ENCODE peak calls at places on chromosomes 13 and 19, in four cellular contexts. W, K, V and T are unnamed samples.

GRCh38 chr13:98900442-98900841 is 77.4 kb downstream of the DOCK9 start:
- DNase-seq in V (no peak), K (no peak), W (no peak), T (no peak)

GRCh38 chr19:31274964-31275319 is 74.3 kb downstream of the TSHZ3 start:
- DNase-seq in V (no peak), W (no peak), K (no peak), T (no peak)

GRCh38 chr13:109383683-109384082 is 402.7 kb downstream of the IRS2 start:
- DNase-seq in V (no peak), K (no peak), W (no peak), T (no peak)

GRCh38 chr13:44386932-44387556 is 13.4 kb downstream of the SERP2 start:
- DNase-seq in W (peak; percentile 89), K (no peak), V (no peak), T (no peak)

GRCh38 chr13:79775830-79776229 is 294.9 kb downstream of the NDFIP2 start:
- DNase-seq in W (peak; percentile 2), K (no peak), V (peak; percentile 38), T (peak; percentile 5)

GRCh38 chr19:54035215-54036178 is 28.2 kb downstream of the VSTM1 start:
- DNase-seq in W (no peak), V (no peak), K (no peak), T (peak; percentile 52)

GRCh38 chr13:112768795-112769411 is 79.1 kb downstream of the ATP11A start:
- DNase-seq in V (no peak), W (no peak), K (peak; percentile 30), T (no peak)

GRCh38 chr13:59119475-59119874 is 1044.3 kb downstream of the DIAPH3 start:
- DNase-seq in W (no peak), K (no peak), V (no peak), T (no peak)

GRCh38 chr19:12802267-12803106 is 618 bp downstream of the THSD8 start:
- DNase-seq in W (no peak), V (no peak), K (no peak), T (no peak)

GRCh38 chr13:51243832-51244231 is 21.6 kb downstream of the FAM124A start:
- DNase-seq in K (no peak), W (no peak), V (no peak), T (no peak)

GRCh38 chr13:59823495-59823894 is 340.2 kb downstream of the DIAPH3 start:
- DNase-seq in K (no peak), V (no peak), W (no peak), T (peak; percentile 0)

GRCh38 chr13:72437458-72437857 is 290.0 kb downstream of the MZT1 start:
- DNase-seq in V (no peak), W (no peak), K (no peak), T (no peak)

GRCh38 chr13:110017379-110017778 is 231.0 kb upstream of the IRS2 start:
- DNase-seq in K (no peak), V (no peak), W (no peak), T (peak; percentile 66)

GRCh38 chr13:31209172-31209818 is 9.5 kb downstream of the B3GLCT start:
- DNase-seq in K (no peak), W (no peak), V (no peak), T (no peak)

DNA sequence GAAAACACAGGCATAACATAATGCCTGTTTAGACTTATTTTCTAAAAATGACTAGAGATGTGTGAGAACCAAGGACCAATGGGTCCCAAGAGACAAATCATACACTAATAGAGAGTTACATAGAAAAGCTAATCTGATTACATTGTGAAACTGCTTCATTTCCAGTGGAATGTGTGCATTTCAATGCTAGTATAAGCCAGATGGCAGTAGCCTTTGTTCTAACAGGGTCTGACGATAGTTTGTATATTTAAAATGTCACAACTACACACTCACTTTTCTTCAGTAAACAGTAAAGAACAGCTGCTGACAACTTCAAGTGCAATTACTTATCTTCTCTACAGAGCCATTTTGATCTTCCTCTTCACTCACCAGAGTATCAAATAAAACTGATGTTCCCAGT is 4.3 kb upstream of the SLITRK5 start:
- DNase-seq in W (no peak), V (no peak), K (no peak), T (no peak)
- H3K4me2 ChIP-seq in W (no peak overlapping the region), V (no peak overlapping the region), K (no peak overlapping the region), T (no peak overlapping the region)

GRCh38 chr13:64164435-64164834 is 2748.8 kb upstream of the PCDH20 start:
- DNase-seq in V (no peak), K (no peak), W (no peak), T (no peak)
- TF ChIP-seq JUNB in V (no peak), K (no peak), W (no peak), T (no peak)

GRCh38 chr13:28408235-28408848 is 86.6 kb downstream of the FLT1 start:
- DNase-seq in K (no peak), V (no peak), W (peak; percentile 96), T (no peak)
- TF ChIP-seq EP300 in K (no peak), V (no peak), W (peak; percentile 97), T (no peak)

DNA sequence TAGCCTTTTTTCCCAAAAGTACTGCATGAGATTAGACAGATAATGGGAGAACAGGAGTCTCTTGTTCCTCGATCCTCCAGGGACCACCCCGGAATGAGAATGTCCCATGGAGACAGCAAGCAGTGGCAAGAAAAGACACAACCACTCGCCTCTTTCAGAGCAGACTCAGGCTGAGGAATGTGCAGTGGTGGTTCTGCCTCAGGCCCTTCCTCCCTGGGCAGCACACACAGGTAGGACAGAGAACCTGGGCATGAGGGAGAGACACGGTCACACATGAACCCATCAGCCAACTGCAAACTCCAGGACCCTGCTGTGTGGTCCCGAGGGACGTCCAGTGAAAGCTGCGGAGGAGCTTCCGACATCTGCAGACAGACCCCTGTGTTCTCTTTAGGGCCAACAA is 31.0 kb downstream of the CRYL1 start:
- DNase-seq in W (no peak), K (no peak), V (no peak), T (no peak)
- H3K4me2 ChIP-seq in W (no peak overlapping the region), K (no peak overlapping the region), V (no peak overlapping the region), T (no peak overlapping the region)

GRCh38 chr13:103358245-103358932 is 292.2 kb upstream of the SLC10A2 start:
- DNase-seq in W (no peak), V (no peak), K (no peak), T (no peak)

GRCh38 chr13:103351035-103351828 is 285.0 kb upstream of the SLC10A2 start:
- DNase-seq in W (no peak), K (no peak), V (no peak), T (no peak)

GRCh38 chr13:103350147-103350546 is 283.9 kb upstream of the SLC10A2 start:
- DNase-seq in W (no peak), V (no peak), K (no peak), T (no peak)

GRCh38 chr13:103356226-103356864 is 290.1 kb upstream of the SLC10A2 start:
- DNase-seq in V (no peak), K (no peak), W (no peak), T (no peak)

DNA sequence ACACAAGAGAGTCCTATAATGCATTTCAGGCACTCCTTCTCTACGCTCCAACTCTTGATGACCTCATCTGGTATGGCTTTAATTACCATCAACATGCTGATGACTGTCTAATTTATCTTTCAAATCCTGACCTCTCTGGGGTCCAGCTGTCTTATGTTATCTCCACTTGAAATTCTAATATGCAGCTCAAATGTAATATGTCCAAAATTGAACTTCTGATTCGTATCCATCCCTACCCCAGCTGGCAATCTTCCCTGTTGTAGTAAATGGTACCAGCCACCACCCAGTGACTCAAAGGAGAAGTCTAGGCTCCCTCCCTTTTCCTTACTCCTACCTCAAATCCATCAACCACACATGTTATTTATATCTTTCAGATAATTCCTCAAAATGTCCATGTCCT is 288.0 kb upstream of the SLC10A2 start:
- DNase-seq in W (no peak), V (no peak), K (no peak), T (no peak)
- TF ChIP-seq JUNB in W (no peak), V (no peak), K (no peak), T (no peak)

GRCh38 chr19:44745386-44745831 is 3.1 kb upstream of the BCL3 start:
- DNase-seq in V (no peak), W (peak; percentile 51), K (no peak), T (peak; percentile 80)
- TF ChIP-seq EP300 in V (no peak), W (no peak), K (no peak), T (no peak)

DNA sequence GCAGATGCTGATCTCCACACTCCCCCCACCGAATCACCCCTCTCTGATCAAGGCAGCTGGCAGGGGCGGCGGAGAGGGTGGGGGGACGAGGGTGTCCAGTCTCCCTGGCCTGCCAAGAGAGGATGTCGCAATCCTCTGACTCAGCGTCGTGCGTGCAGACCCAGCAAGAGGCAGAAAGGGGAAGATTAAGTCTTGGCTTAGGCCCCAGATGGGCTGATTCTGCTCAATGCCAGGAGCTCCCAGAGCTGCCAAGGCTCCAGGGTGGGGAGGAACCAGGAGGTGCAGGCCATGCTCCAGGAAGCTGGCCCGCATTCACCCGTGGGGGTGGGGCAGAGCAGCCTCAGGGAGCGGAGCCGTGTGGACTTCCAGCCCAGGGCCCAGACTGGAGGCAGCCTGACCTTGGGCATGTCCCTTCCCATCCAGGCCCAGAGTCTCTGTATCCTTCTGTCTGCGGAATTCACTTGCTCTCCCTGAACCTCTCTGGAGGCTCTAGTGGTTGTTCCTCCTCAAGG is 6.6 kb upstream of the BCL3 start:
- DNase-seq in K (no peak), W (peak; percentile 90), V (peak; percentile 78), T (peak; percentile 100)
- H3K4me2 ChIP-seq in K (no peak overlapping the region), W (peak overlapping the region; percentile 67), V (peak overlapping the region; percentile 94), T (peak overlapping the region; percentile 89)